ENCODE peak calls at places on chromosomes 1 and 21, in six cellular contexts. O is PC-9, J is IMR-90, L is neural crest cell, W is foreskin fibroblast, R is stomach. B is an unnamed sample.

GRCh38 chr1:147736847-147737246 is 23.6 kb downstream of the GJA5 start:
- DNase-seq in O (no peak), J (no peak), L (no peak), W (no peak), R (no peak), B (no peak)

GRCh38 chr1:19055001-19055400 is 98.5 kb upstream of the IFFO2 start:
- DNase-seq in O (no peak), J (no peak), L (no peak), W (no peak), R (no peak), B (no peak)

GRCh38 chr1:235022341-235023196 is 106.1 kb downstream of the TOMM20 start:
- DNase-seq in O (no peak), J (peak), L (no peak), W (no peak), R (no peak), B (no peak)

GRCh38 chr1:26408604-26409003 is 2.0 kb upstream of the LIN28A start:
- DNase-seq in O (peak), J (peak), L (peak), W (peak), R (peak), B (peak)

GRCh38 chr1:40877681-40878080 is 15.5 kb upstream of the CITED4 start:
- DNase-seq in O (peak), J (peak), L (no peak), W (peak), R (peak), B (no peak)

GRCh38 chr1:234845097-234845660 is 235.2 kb upstream of the IRF2BP2 start:
- DNase-seq in O (peak), J (no peak), L (no peak), W (no peak), R (no peak), B (no peak)

GRCh38 chr1:183327429-183328290 is 90.5 kb downstream of the NMNAT2 start:
- DNase-seq in O (no peak), J (no peak), L (no peak), W (no peak), R (no peak), B (no peak)

GRCh38 chr1:180229483-180230415 is at the start of gene LHX4:
- DNase-seq in O (peak), J (no peak), L (peak), W (no peak), R (no peak), B (no peak)

GRCh38 chr1:243924588-243925349 is 74.7 kb upstream of the AKT3 start:
- DNase-seq in O (peak), J (no peak), L (no peak), W (peak), R (no peak), B (no peak)

GRCh38 chr1:87167855-87168630 is 160.6 kb upstream of the LMO4 start:
- DNase-seq in O (no peak), J (no peak), L (no peak), W (no peak), R (no peak), B (no peak)

GRCh38 chr1:228351850-228352249 is 54.8 kb downstream of the TRIM11 start:
- DNase-seq in O (no peak), J (no peak), L (no peak), W (no peak), R (no peak), B (no peak)

GRCh38 chr1:168865850-168866620 is 137.0 kb upstream of the DPT start:
- DNase-seq in O (no peak), J (no peak), L (no peak), W (no peak), R (no peak), B (no peak)

GRCh38 chr21:41260428-41260827 is 56.2 kb upstream of the FAM3B start:
- DNase-seq in O (no peak), J (no peak), L (no peak), W (no peak), R (no peak), B (no peak)

GRCh38 chr1:93768380-93768863 is 86.8 kb upstream of the BCAR3 start:
- DNase-seq in O (no peak), J (no peak), L (no peak), W (no peak), R (no peak), B (no peak)

GRCh38 chr1:179169616-179170467 is 59.6 kb downstream of the ABL2 start:
- DNase-seq in O (peak), J (peak), L (no peak), W (peak), R (no peak), B (no peak)

GRCh38 chr1:235049217-235049616 is 79.4 kb downstream of the TOMM20 start:
- DNase-seq in O (no peak), J (no peak), L (no peak), W (no peak), R (no peak), B (no peak)

GRCh38 chr1:227926216-227926791 is 21.4 kb downstream of the WNT9A start:
- DNase-seq in O (no peak), J (no peak), L (no peak), W (no peak), R (no peak), B (no peak)

GRCh38 chr1:27336756-27337155 is 5.1 kb upstream of the SYTL1 start:
- DNase-seq in O (no peak), J (no peak), L (no peak), W (no peak), R (no peak), B (no peak)

GRCh38 chr1:209831615-209832014 is 3.8 kb downstream of the UTP25 start:
- DNase-seq in O (no peak), J (peak), L (no peak), W (peak), R (no peak), B (no peak)

GRCh38 chr1:115527746-115528145 is 114.0 kb upstream of the VANGL1 start:
- DNase-seq in O (no peak), J (no peak), L (no peak), W (no peak), R (no peak), B (no peak)

GRCh38 chr1:15696956-15697521 is 12.9 kb downstream of the PLEKHM2 start:
- DNase-seq in O (no peak), J (no peak), L (no peak), W (no peak), R (no peak), B (no peak)

GRCh38 chr1:168235548-168235885 is 9.7 kb downstream of the SFT2D2 start:
- DNase-seq in O (no peak), J (no peak), L (no peak), W (no peak), R (no peak), B (no peak)

GRCh38 chr1:205313681-205314308 is 7.8 kb downstream of the NUAK2 start:
- DNase-seq in O (no peak), J (peak), L (peak), W (peak), R (peak), B (peak)

GRCh38 chr1:40944326-40944725 is 35.2 kb upstream of the CTPS1 start:
- DNase-seq in O (peak), J (peak), L (no peak), W (peak), R (no peak), B (no peak)

GRCh38 chr1:62334434-62334833 is 15.2 kb upstream of the KANK4 start:
- DNase-seq in O (no peak), J (no peak), L (no peak), W (no peak), R (no peak), B (no peak)
- TF ChIP-seq CTCF in O (no peak), J (no peak), L (peak), W (no peak), R (no peak), B (peak)

DNA sequence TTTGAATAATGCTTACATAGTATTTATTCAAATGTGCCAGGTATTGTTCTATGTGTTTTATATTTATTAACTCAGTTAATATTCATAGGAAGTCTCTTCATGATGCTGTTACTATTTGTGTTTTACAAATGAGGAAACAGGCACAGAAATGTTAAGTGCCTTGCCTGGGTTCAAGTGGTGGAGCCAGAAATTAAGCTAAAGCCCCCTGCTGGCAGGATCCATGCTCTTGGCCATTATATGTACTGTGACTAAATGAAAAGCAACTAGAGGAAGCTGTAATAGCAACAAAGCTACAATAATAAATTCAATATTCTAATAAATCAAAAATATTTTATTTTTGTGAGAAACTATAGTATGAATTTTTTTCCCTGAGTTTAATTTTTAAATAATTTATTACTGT is 30.0 kb downstream of the IARS2 start:
- DNase-seq in O (no peak), J (no peak), L (peak), W (no peak), R (no peak), B (no peak)
- TF ChIP-seq CTCF in O (peak), J (peak), L (peak), W (peak), R (no peak), B (peak)

GRCh38 chr1:153431002-153431401 is 14.7 kb downstream of the S100A7A start:
- DNase-seq in O (no peak), J (no peak), L (no peak), W (no peak), R (no peak), B (no peak)
- TF ChIP-seq CTCF in O (no peak), J (no peak), L (no peak), W (no peak), R (no peak), B (no peak)

DNA sequence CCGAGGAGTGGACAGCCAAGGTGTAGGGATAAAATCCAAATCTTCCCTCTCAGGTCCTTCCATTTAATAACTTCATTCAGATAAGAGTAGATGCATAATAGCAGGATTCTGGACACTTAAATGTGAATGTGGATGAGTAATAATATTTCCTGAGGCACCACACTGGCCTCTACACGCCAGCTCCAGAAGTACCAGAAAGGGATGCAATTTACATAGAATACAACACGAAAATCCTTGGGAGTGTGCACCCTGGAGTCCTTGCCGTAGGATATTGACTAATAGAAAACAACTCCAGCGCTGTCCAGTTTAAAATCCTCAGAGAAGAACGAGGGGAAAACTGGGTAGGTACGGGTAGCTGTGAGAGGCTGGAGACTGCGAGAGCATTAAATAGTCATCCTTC is 6.9 kb downstream of the PLXNA2 start:
- DNase-seq in O (no peak), J (no peak), L (no peak), W (no peak), R (no peak), B (no peak)
- TF ChIP-seq CTCF in O (no peak), J (no peak), L (no peak), W (no peak), R (no peak), B (no peak)

B was measured in type B pancreatic cell.